ENCODE peak calls at places on chromosome 12, in seven cellular contexts. E is H1, X is K562, Z is sigmoid colon, I is GM12878, S is SK-N-SH, K is transverse colon. H is an unnamed sample.

GRCh38 chr12:112824701-112825100 is 33.2 kb downstream of the RPH3A start:
- DNase-seq in X (no peak), S (no peak), I (no peak), Z (no peak), E (no peak), K (no peak), H (no peak)

GRCh38 chr12:28975564-28976340 is 173.3 kb upstream of the FAR2 start:
- DNase-seq in K (no peak), I (no peak), X (no peak), S (no peak), E (no peak), Z (no peak), H (no peak)

GRCh38 chr12:113650476-113650875 is 178.8 kb upstream of the LHX5 start:
- DNase-seq in E (no peak), X (no peak), K (no peak), Z (no peak), I (no peak), S (no peak), H (no peak)

GRCh38 chr12:69648476-69648875 is 37.8 kb upstream of the LRRC10 start:
- DNase-seq in K (no peak), E (no peak), X (no peak), S (no peak), I (no peak), Z (no peak), H (no peak)

GRCh38 chr12:42981379-42981778 is 391.8 kb upstream of the PRICKLE1 start:
- DNase-seq in E (no peak), K (no peak), X (no peak), S (no peak), I (no peak), Z (no peak), H (no peak)

GRCh38 chr12:109098671-109099070 is 1.3 kb downstream of the UNG start:
- DNase-seq in I (no peak), X (no peak), S (no peak), E (no peak), K (no peak), Z (no peak), H (peak)

GRCh38 chr12:44779766-44780165 is 96.3 kb downstream of the NELL2 start:
- DNase-seq in S (no peak), E (no peak), K (no peak), Z (no peak), X (no peak), I (no peak), H (no peak)

GRCh38 chr12:106145539-106146447 is 7.0 kb upstream of the NUAK1 start:
- DNase-seq in S (no peak), K (peak), E (no peak), I (no peak), X (no peak), Z (no peak), H (no peak)

GRCh38 chr12:47989666-47990065 is 14.6 kb downstream of the COL2A1 start:
- DNase-seq in S (no peak), E (no peak), K (no peak), X (no peak), I (no peak), Z (peak), H (peak)

GRCh38 chr12:101697930-101698781 is 716 bp downstream of the CHPT1 start:
- DNase-seq in E (no peak), X (peak), S (no peak), Z (peak), K (peak), I (no peak), H (peak)

GRCh38 chr12:122130150-122130549 is 43.9 kb downstream of the IL31 start:
- DNase-seq in Z (no peak), E (no peak), X (no peak), K (no peak), S (no peak), I (no peak), H (no peak)

GRCh38 chr12:126890097-126890496 is 1376.9 kb upstream of the TMEM132C start:
- DNase-seq in Z (no peak), S (no peak), K (no peak), I (no peak), E (no peak), X (peak), H (no peak)

GRCh38 chr12:69102856-69103255 is 136.5 kb upstream of the CPSF6 start:
- DNase-seq in E (no peak), Z (no peak), K (no peak), S (no peak), X (no peak), I (no peak), H (no peak)

GRCh38 chr12:107844312-107844921 is 69.9 kb downstream of the ASCL4 start:
- DNase-seq in X (no peak), I (no peak), S (peak), Z (no peak), E (peak), K (no peak), H (no peak)

GRCh38 chr12:71538807-71539206 is 99.2 kb downstream of the LGR5 start:
- DNase-seq in E (no peak), Z (no peak), X (no peak), I (no peak), S (no peak), K (no peak), H (no peak)

GRCh38 chr12:66398931-66399625 is 96.8 kb downstream of the HELB start:
- DNase-seq in X (no peak), K (no peak), Z (no peak), I (no peak), S (no peak), E (no peak), H (no peak)

GRCh38 chr12:64895541-64895940 is 71.1 kb downstream of the TBC1D30 start:
- DNase-seq in I (no peak), E (no peak), K (no peak), Z (no peak), X (no peak), S (no peak), H (no peak)

GRCh38 chr12:12561305-12562015 is 1.2 kb downstream of the DUSP16 start:
- DNase-seq in K (peak), E (peak), Z (peak), I (no peak), S (peak), X (no peak), H (peak)

GRCh38 chr12:22935501-22935900 is 310.5 kb downstream of the ETNK1 start:
- DNase-seq in Z (no peak), E (no peak), X (no peak), K (no peak), S (no peak), I (no peak), H (no peak)

GRCh38 chr12:11981174-11981733 is 89.5 kb upstream of the BCL2L14 start:
- DNase-seq in E (no peak), S (no peak), I (peak), K (no peak), X (no peak), Z (no peak), H (no peak)

GRCh38 chr12:32089156-32089950 is 17.3 kb upstream of the BICD1 start:
- DNase-seq in E (no peak), K (no peak), X (no peak), Z (no peak), S (peak), I (no peak), H (no peak)

GRCh38 chr12:100186071-100186470 is 14.5 kb upstream of the ACTR6 start:
- DNase-seq in X (no peak), Z (no peak), I (no peak), E (no peak), S (no peak), K (no peak), H (no peak)

GRCh38 chr12:53551889-53552291 is 44.6 kb upstream of the NPFF start:
- DNase-seq in Z (no peak), E (no peak), X (no peak), K (no peak), S (no peak), I (no peak), H (no peak)

GRCh38 chr12:64696065-64696741 is 63.0 kb downstream of the GNS start:
- DNase-seq in I (no peak), E (no peak), S (peak), X (no peak), K (no peak), Z (no peak), H (no peak)

GRCh38 chr12:87827638-87828264 is 201.4 kb downstream of the C12orf50 start:
- DNase-seq in E (no peak), X (no peak), K (no peak), S (no peak), I (no peak), Z (no peak), H (no peak)

GRCh38 chr12:29245246-29245645 is 96.2 kb downstream of the FAR2 start:
- DNase-seq in Z (no peak), E (no peak), S (no peak), X (no peak), K (no peak), I (no peak), H (no peak)

GRCh38 chr12:9925746-9926393 is 6.3 kb downstream of the CLEC2A start:
- DNase-seq in K (no peak), X (no peak), Z (no peak), E (no peak), I (no peak), S (peak), H (no peak)

GRCh38 chr12:1750300-1750699 is 59.4 kb downstream of the ADIPOR2 start:
- DNase-seq in E (no peak), I (no peak), X (no peak), K (no peak), Z (no peak), S (no peak), H (no peak)

GRCh38 chr12:57894577-57895292 is 46.6 kb upstream of the ATP23 start:
- DNase-seq in S (no peak), I (no peak), E (no peak), Z (no peak), K (no peak), X (no peak), H (no peak)

GRCh38 chr12:132559652-132560420 is 50.5 kb downstream of the LRCOL1 start:
- DNase-seq in E (peak), Z (no peak), I (no peak), K (peak), X (peak), S (peak), H (no peak)

GRCh38 chr12:132560421-132560830 is 50.0 kb downstream of the LRCOL1 start:
- DNase-seq in Z (no peak), S (peak), I (no peak), X (peak), K (peak), E (peak), H (no peak)

GRCh38 chr12:132557291-132557968 is 53.0 kb downstream of the LRCOL1 start:
- DNase-seq in S (no peak), I (no peak), X (no peak), Z (no peak), K (no peak), E (no peak), H (no peak)

GRCh38 chr12:132557969-132558856 is 52.2 kb downstream of the LRCOL1 start:
- DNase-seq in E (no peak), Z (no peak), I (no peak), S (no peak), K (no peak), X (no peak), H (no peak)

DNA sequence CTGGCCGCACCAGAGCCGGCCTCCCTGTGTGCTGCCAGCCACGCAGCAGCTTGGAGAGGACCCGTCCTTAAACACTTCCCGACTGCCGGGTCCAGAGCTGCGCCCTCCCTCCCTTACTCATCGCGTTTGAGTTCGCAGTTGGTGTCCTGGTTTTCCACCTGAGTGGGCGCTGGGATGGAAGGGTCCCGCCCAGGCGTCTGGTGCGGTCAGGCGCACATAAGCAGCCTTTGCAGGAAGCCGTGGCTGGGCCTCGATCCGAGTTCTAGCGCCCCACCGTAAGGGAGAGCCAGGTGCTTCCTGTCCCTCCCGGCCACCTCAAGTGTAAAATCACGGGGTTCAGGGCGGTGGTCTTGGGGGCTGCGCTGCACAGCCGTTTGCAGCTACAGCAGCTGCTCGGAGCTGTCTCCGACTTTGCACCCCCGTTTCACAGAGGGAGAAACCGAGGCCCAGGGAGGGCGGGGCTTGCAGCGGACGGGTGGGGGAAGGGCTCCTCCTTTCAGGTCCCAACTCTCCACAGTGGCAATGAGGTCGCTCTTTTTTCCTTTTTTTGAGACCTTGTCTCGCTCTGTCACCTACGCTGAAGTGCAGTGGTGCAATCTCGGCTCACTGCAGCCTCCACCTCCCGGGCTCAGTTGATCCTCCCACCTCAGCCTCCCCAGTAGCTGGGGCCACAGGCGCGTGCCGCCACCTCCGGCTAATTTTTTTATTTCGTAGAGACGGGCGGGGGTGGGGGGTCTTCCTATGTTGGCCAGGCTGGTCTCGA is 51.3 kb downstream of the LRCOL1 start:
- DNase-seq in S (no peak), I (no peak), K (no peak), X (no peak), E (no peak), Z (no peak), H (no peak)
- H3K4me3 ChIP-seq in S (peak), I (peak), K (peak), X (peak), E (peak), Z (peak), H (peak)

DNA sequence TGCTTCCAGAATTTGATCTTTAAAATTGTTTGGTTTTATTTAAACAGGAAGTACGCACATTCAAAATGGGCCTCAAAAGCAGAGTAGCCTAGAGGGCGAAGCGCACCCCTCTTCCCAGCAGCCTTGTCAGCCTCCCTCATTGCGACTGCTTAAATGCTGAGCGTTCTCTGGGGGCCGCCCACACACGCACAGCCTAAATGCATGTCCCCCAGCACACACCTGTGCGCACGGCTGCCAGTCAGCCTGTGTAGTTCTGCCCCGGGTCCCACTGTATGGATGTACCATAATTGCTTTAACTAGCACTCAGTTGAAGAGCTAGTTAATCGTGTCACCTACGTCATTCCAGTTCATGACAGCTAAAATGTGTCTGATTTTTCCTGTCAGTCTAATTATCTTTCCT is 79.3 kb downstream of the TESC start:
- DNase-seq in E (no peak), K (no peak), X (no peak), Z (peak), S (no peak), I (no peak), H (no peak)
- TF ChIP-seq EP300 in E (no peak), K (no peak), X (no peak), Z (no peak), S (no peak), I (no peak), H (no peak)

DNA sequence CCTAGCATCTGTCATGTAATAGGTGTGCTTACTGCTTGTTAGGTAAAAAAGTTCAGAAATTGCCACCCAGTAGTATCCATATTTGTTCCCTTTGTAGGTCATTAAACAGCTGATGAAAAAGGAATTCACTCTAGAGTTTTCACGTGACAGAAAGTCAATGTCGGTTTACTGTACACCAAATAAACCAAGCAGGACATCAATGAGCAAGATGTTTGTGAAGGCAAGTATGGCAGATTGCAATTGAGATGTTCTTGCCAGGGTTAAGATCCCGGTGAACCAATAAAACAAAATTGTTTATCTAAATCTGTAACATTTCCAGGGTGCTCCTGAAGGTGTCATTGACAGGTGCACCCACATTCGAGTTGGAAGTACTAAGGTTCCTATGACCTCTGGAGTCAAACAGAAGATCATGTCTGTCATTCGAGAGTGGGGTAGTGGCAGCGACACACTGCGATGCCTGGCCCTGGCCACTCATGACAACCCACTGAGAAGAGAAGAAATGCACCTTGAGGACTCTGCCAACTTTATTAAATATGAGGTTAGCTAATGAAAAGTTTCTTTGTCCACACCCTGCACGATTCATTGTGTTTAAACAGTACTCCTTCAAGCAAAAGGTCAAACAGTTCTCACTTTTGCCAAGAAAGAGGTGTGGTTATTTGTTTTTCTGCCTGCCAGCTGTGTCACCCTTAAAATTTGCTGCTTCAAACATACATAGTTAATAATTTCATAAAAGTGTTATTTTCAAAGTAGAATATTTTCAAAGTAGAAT is 58.3 kb downstream of the ATP2A2 start:
- DNase-seq in E (peak), K (no peak), S (no peak), Z (no peak), I (no peak), X (no peak), H (no peak)
- TF ChIP-seq POLR2AphosphoS5 in E (no peak), K (no peak), S (no peak), Z (no peak), I (no peak), X (no peak), H (no peak)

GRCh38 chr12:103838254-103838914 is 2.6 kb downstream of the NT5DC3 start:
- DNase-seq in Z (no peak), X (no peak), I (no peak), S (no peak), E (no peak), K (no peak), H (no peak)

GRCh38 chr12:103839103-103839502 is 1.9 kb downstream of the NT5DC3 start:
- DNase-seq in E (no peak), Z (no peak), X (no peak), I (no peak), K (no peak), S (no peak), H (no peak)

GRCh38 chr12:103840399-103840880 is 594 bp downstream of the NT5DC3 start:
- DNase-seq in X (peak), E (no peak), I (no peak), K (peak), S (peak), Z (no peak), H (peak)

GRCh38 chr12:103840881-103841689 is at the start of gene NT5DC3:
- DNase-seq in K (peak), I (peak), S (peak), X (peak), Z (peak), E (peak), H (peak)

DNA sequence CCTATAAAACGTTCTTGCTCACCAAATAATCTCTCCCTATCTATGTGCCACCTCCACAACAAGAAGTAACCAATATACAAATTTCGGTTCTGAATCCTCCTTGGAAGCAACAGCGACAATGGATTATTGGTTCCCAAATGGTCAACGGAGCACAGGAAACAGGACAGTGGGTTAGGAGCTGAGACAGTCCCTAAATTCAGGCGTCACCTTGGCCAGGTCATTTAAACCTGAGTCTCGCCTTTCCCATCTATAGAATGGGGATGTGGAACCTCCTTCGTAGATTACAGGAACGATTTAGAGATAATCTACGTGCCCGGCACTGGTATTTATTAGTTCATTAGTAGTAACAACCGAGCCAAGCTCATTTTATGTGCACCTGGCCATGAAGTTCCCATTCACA is 1.1 kb downstream of the NT5DC3 start:
- DNase-seq in Z (no peak), E (no peak), I (no peak), X (no peak), K (no peak), S (no peak), H (no peak)
- H3K4me3 ChIP-seq in Z (peak), E (peak), I (peak), X (peak), K (peak), S (peak), H (peak)

DNA sequence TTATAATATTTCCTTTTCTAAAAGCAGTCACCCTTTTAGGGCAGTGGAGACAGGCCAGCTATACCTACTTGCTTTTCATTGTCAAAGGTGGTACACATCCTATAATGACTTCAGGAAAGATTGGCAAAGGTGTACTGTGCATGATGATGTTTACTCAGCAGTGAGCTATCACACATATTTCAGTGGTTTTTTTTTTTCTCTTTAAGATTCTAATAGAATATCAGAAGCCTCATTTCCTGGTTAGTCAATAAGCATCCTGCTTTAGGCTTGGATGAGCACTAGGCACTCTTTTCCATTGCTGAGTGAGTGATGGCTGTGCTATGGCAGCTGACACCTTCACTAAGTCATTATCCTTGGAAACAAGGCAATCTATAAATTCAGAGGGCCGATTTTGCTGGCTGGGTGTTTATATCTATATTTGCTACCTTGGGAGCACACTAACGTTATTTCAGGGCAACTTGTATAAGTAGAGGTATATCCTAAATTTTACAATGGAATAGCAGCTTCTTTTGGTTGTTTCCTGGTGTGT is 161.1 kb upstream of the RASSF8 start:
- DNase-seq in Z (no peak), I (no peak), X (no peak), E (no peak), K (no peak), S (no peak), H (no peak)
- TF ChIP-seq EP300 in Z (no peak), I (no peak), X (no peak), E (no peak), K (no peak), S (no peak), H (no peak)

H was measured in suprapubic skin.